ENCODE peak calls at places on chromosomes 11 and 22, in eight cellular contexts. Y is tibial nerve, N is suprapubic skin, K is H1, L is stomach, W is transverse colon, R is SK-N-SH, Q is ovary. G is an unnamed sample.

GRCh38 chr11:127052420-127052819 is 51.9 kb upstream of the KIRREL3 start:
- DNase-seq in Y (no peak), Q (no peak), K (no peak), R (no peak), N (no peak), L (no peak), W (no peak), G (no peak)

GRCh38 chr22:26547426-26547825 is 35.2 kb upstream of the TFIP11 start:
- DNase-seq in Q (no peak), R (no peak), L (no peak), N (no peak), K (no peak), Y (no peak), W (no peak), G (no peak)

GRCh38 chr11:67732045-67732787 is 57.8 kb upstream of the ALDH3B2 start:
- DNase-seq in W (no peak), Y (no peak), L (no peak), R (peak), Q (no peak), K (peak), N (no peak), G (no peak)

GRCh38 chr11:107562647-107563208 is 2.8 kb downstream of the ALKBH8 start:
- DNase-seq in N (no peak), Q (no peak), W (no peak), R (no peak), Y (no peak), L (no peak), K (no peak), G (no peak)

GRCh38 chr11:102117472-102118113 is 7.3 kb downstream of the YAP1 start:
- DNase-seq in L (no peak), N (no peak), W (no peak), K (peak), R (no peak), Q (no peak), Y (no peak), G (no peak)

GRCh38 chr11:112613051-112613972 is 347.9 kb upstream of the NCAM1 start:
- DNase-seq in N (no peak), Y (no peak), L (no peak), W (no peak), Q (no peak), R (peak), K (no peak), G (no peak)

GRCh38 chr22:38728899-38729796 is 23.4 kb downstream of the GTPBP1 start:
- DNase-seq in K (no peak), W (no peak), L (no peak), N (no peak), R (no peak), Y (no peak), Q (no peak), G (no peak)

GRCh38 chr11:32991427-32991826 is 24.3 kb upstream of the DEPDC7 start:
- DNase-seq in L (no peak), R (no peak), W (no peak), Y (no peak), K (no peak), Q (no peak), N (no peak), G (no peak)

GRCh38 chr22:31102441-31103081 is 4.8 kb downstream of the SELENOM start:
- DNase-seq in R (no peak), W (peak), Y (peak), K (no peak), N (peak), L (peak), Q (peak), G (peak)
- TF ChIP-seq EP300 in R (no peak), W (peak), Y (no peak), K (no peak), N (peak), L (peak), Q (no peak), G (peak)

GRCh38 chr22:32744560-32744959 is 56.9 kb upstream of the TIMP3 start:
- DNase-seq in Q (no peak), Y (no peak), L (no peak), W (no peak), R (no peak), K (no peak), N (no peak), G (no peak)

GRCh38 chr22:32747588-32747987 is 53.9 kb upstream of the TIMP3 start:
- DNase-seq in L (no peak), N (no peak), K (no peak), R (no peak), Q (no peak), Y (no peak), W (no peak), G (no peak)

GRCh38 chr22:32745996-32746322 is 55.5 kb upstream of the TIMP3 start:
- DNase-seq in N (no peak), K (no peak), Y (no peak), R (no peak), W (no peak), L (no peak), Q (no peak), G (no peak)

GRCh38 chr22:32746715-32747114 is 54.8 kb upstream of the TIMP3 start:
- DNase-seq in K (no peak), Y (no peak), Q (no peak), W (no peak), R (no peak), N (no peak), L (no peak), G (peak)

GRCh38 chr22:32745251-32745995 is 56.1 kb upstream of the TIMP3 start:
- DNase-seq in K (no peak), N (peak), R (peak), Q (no peak), W (peak), L (no peak), Y (no peak), G (peak)
- TF ChIP-seq EP300 in K (no peak), N (no peak), R (no peak), Q (no peak), W (no peak), L (no peak), Y (no peak), G (no peak)

GRCh38 chr11:65118097-65118837 is 766 bp upstream of the ZNHIT2 start:
- DNase-seq in N (no peak), W (no peak), Y (no peak), R (no peak), L (no peak), Q (no peak), K (no peak), G (peak)

GRCh38 chr11:65117206-65118096 is at the start of gene ZNHIT2:
- DNase-seq in R (peak), L (peak), K (peak), Q (peak), Y (peak), N (peak), W (peak), G (peak)

GRCh38 chr11:65114538-65115171 is 2.8 kb downstream of the ZNHIT2 start:
- DNase-seq in Y (no peak), L (no peak), W (no peak), R (no peak), Q (no peak), N (peak), K (no peak), G (peak)

GRCh38 chr11:65115361-65116082 is 2.0 kb downstream of the ZNHIT2 start:
- DNase-seq in K (no peak), W (no peak), Q (no peak), Y (no peak), R (no peak), L (no peak), N (peak), G (no peak)

GRCh38 chr11:65116370-65117205 is 913 bp downstream of the ZNHIT2 start:
- DNase-seq in W (no peak), Y (no peak), R (peak), N (peak), K (peak), Q (no peak), L (peak), G (peak)
- TF ChIP-seq EP300 in W (no peak), Y (no peak), R (no peak), N (no peak), K (no peak), Q (no peak), L (no peak), G (no peak)

GRCh38 chr11:106217456-106217855 is 140.0 kb downstream of the AASDHPPT start:
- DNase-seq in Q (no peak), Y (no peak), R (no peak), N (no peak), L (no peak), W (no peak), K (no peak), G (no peak)
- TF ChIP-seq EP300 in Q (no peak), Y (no peak), R (no peak), N (no peak), L (no peak), W (no peak), K (no peak), G (no peak)

GRCh38 chr11:123797065-123797940 is 8.8 kb downstream of the OR6M1 start:
- DNase-seq in N (no peak), Q (no peak), L (no peak), W (no peak), R (no peak), Y (no peak), K (no peak), G (no peak)
- TF ChIP-seq EP300 in N (no peak), Q (no peak), L (no peak), W (no peak), R (no peak), Y (no peak), K (no peak), G (no peak)

G was measured in sigmoid colon.